ENCODE peak calls at places on chromosome 13, in ten cellular contexts. One of them, this sample, is unnamed.

GRCh38 chr13:72960541-72960940 is 98.3 kb upstream of the KLF5 start:
- DNase-seq in mucosa of descending colon: no peak
- DNase-seq in foreskin fibroblast: no peak
- DNase-seq in HFF-Myc: no peak
- DNase-seq in SK-N-SH: no peak
- DNase-seq in Jurkat, Clone E6-1: no peak
- DNase-seq in CD8-positive, alpha-beta memory T cell: no peak
- DNase-seq in H7: no peak
- DNase-seq in left ventricle myocardium inferior: no peak
- DNase-seq in cardiac fibroblast: no peak
- DNase-seq in this sample: no peak

GRCh38 chr13:34414616-34415015 is 527.5 kb upstream of the NBEA start:
- DNase-seq in cardiac fibroblast: no peak
- DNase-seq in CD8-positive, alpha-beta memory T cell: no peak
- DNase-seq in HFF-Myc: no peak
- DNase-seq in H7: no peak
- DNase-seq in left ventricle myocardium inferior: no peak
- DNase-seq in SK-N-SH: no peak
- DNase-seq in foreskin fibroblast: no peak
- DNase-seq in Jurkat, Clone E6-1: no peak
- DNase-seq in mucosa of descending colon: no peak
- DNase-seq in this sample: no peak

GRCh38 chr13:110280996-110281688 is 25.8 kb downstream of the COL4A1 start:
- DNase-seq in SK-N-SH: no peak
- DNase-seq in CD8-positive, alpha-beta memory T cell: no peak
- DNase-seq in left ventricle myocardium inferior: peak; percentile 62
- DNase-seq in Jurkat, Clone E6-1: no peak
- DNase-seq in foreskin fibroblast: no peak
- DNase-seq in HFF-Myc: no peak
- DNase-seq in mucosa of descending colon: no peak
- DNase-seq in H7: no peak
- DNase-seq in cardiac fibroblast: no peak
- DNase-seq in this sample: no peak

GRCh38 chr13:108895220-108895704 is 265.9 kb downstream of the MYO16 start:
- DNase-seq in H7: no peak
- DNase-seq in Jurkat, Clone E6-1: peak; percentile 25
- DNase-seq in HFF-Myc: no peak
- DNase-seq in mucosa of descending colon: no peak
- DNase-seq in foreskin fibroblast: peak; percentile 69
- DNase-seq in left ventricle myocardium inferior: no peak
- DNase-seq in CD8-positive, alpha-beta memory T cell: no peak
- DNase-seq in cardiac fibroblast: peak; percentile 77
- DNase-seq in SK-N-SH: peak; percentile 38
- DNase-seq in this sample: no peak

GRCh38 chr13:113400621-113401451 is 36.9 kb upstream of the GRTP1 start:
- DNase-seq in SK-N-SH: no peak
- DNase-seq in CD8-positive, alpha-beta memory T cell: no peak
- DNase-seq in cardiac fibroblast: no peak
- DNase-seq in Jurkat, Clone E6-1: no peak
- DNase-seq in mucosa of descending colon: no peak
- DNase-seq in left ventricle myocardium inferior: peak; percentile 80
- DNase-seq in H7: peak; percentile 48
- DNase-seq in foreskin fibroblast: peak; percentile 49
- DNase-seq in HFF-Myc: no peak
- DNase-seq in this sample: no peak

GRCh38 chr13:95185311-95185710 is 115.9 kb downstream of the ABCC4 start:
- DNase-seq in CD8-positive, alpha-beta memory T cell: no peak
- DNase-seq in Jurkat, Clone E6-1: no peak
- DNase-seq in SK-N-SH: no peak
- DNase-seq in cardiac fibroblast: no peak
- DNase-seq in HFF-Myc: no peak
- DNase-seq in H7: no peak
- DNase-seq in foreskin fibroblast: no peak
- DNase-seq in left ventricle myocardium inferior: no peak
- DNase-seq in mucosa of descending colon: no peak
- DNase-seq in this sample: no peak

GRCh38 chr13:98688373-98688772 is 64.1 kb downstream of the SLC15A1 start:
- DNase-seq in SK-N-SH: no peak
- DNase-seq in H7: peak; percentile 38
- DNase-seq in foreskin fibroblast: no peak
- DNase-seq in left ventricle myocardium inferior: no peak
- DNase-seq in mucosa of descending colon: no peak
- DNase-seq in CD8-positive, alpha-beta memory T cell: no peak
- DNase-seq in Jurkat, Clone E6-1: no peak
- DNase-seq in cardiac fibroblast: no peak
- DNase-seq in HFF-Myc: no peak
- DNase-seq in this sample: no peak

GRCh38 chr13:111398715-111399299 is 78.4 kb downstream of the TEX29 start:
- DNase-seq in H7: no peak
- DNase-seq in left ventricle myocardium inferior: no peak
- DNase-seq in HFF-Myc: no peak
- DNase-seq in cardiac fibroblast: no peak
- DNase-seq in Jurkat, Clone E6-1: no peak
- DNase-seq in foreskin fibroblast: peak; percentile 5
- DNase-seq in SK-N-SH: no peak
- DNase-seq in CD8-positive, alpha-beta memory T cell: no peak
- DNase-seq in mucosa of descending colon: no peak
- DNase-seq in this sample: peak; percentile 20

GRCh38 chr13:114025432-114026127 is 51.7 kb upstream of the C13orf46 start:
- DNase-seq in SK-N-SH: peak; percentile 85
- DNase-seq in HFF-Myc: peak; percentile 27
- DNase-seq in cardiac fibroblast: peak; percentile 46
- DNase-seq in left ventricle myocardium inferior: no peak
- DNase-seq in foreskin fibroblast: peak; percentile 85
- DNase-seq in CD8-positive, alpha-beta memory T cell: no peak
- DNase-seq in H7: no peak
- DNase-seq in mucosa of descending colon: no peak
- DNase-seq in Jurkat, Clone E6-1: no peak
- DNase-seq in this sample: no peak

GRCh38 chr13:48511621-48512232 is 21.2 kb downstream of the RCBTB2 start:
- DNase-seq in mucosa of descending colon: no peak
- DNase-seq in SK-N-SH: no peak
- DNase-seq in CD8-positive, alpha-beta memory T cell: no peak
- DNase-seq in H7: no peak
- DNase-seq in left ventricle myocardium inferior: no peak
- DNase-seq in cardiac fibroblast: no peak
- DNase-seq in HFF-Myc: no peak
- DNase-seq in foreskin fibroblast: no peak
- DNase-seq in Jurkat, Clone E6-1: no peak
- DNase-seq in this sample: no peak

GRCh38 chr13:54614729-54615128 is 1586.1 kb downstream of the OLFM4 start:
- DNase-seq in CD8-positive, alpha-beta memory T cell: no peak
- DNase-seq in H7: no peak
- DNase-seq in HFF-Myc: no peak
- DNase-seq in SK-N-SH: no peak
- DNase-seq in cardiac fibroblast: no peak
- DNase-seq in left ventricle myocardium inferior: no peak
- DNase-seq in mucosa of descending colon: no peak
- DNase-seq in Jurkat, Clone E6-1: no peak
- DNase-seq in foreskin fibroblast: no peak
- DNase-seq in this sample: no peak

GRCh38 chr13:113736258-113736731 is 22.7 kb upstream of the TMEM255B start:
- DNase-seq in H7: no peak
- DNase-seq in HFF-Myc: no peak
- DNase-seq in foreskin fibroblast: no peak
- DNase-seq in left ventricle myocardium inferior: no peak
- DNase-seq in cardiac fibroblast: no peak
- DNase-seq in Jurkat, Clone E6-1: no peak
- DNase-seq in SK-N-SH: no peak
- DNase-seq in CD8-positive, alpha-beta memory T cell: no peak
- DNase-seq in mucosa of descending colon: peak; percentile 62
- DNase-seq in this sample: no peak

GRCh38 chr13:108957369-108958012 is 328.1 kb downstream of the MYO16 start:
- DNase-seq in foreskin fibroblast: peak; percentile 91
- DNase-seq in CD8-positive, alpha-beta memory T cell: no peak
- DNase-seq in HFF-Myc: peak; percentile 91
- DNase-seq in left ventricle myocardium inferior: no peak
- DNase-seq in Jurkat, Clone E6-1: no peak
- DNase-seq in H7: peak; percentile 9
- DNase-seq in SK-N-SH: no peak
- DNase-seq in mucosa of descending colon: no peak
- DNase-seq in cardiac fibroblast: peak; percentile 91
- DNase-seq in this sample: no peak

GRCh38 chr13:62626771-62627170 is 1211.1 kb upstream of the PCDH20 start:
- DNase-seq in mucosa of descending colon: no peak
- DNase-seq in cardiac fibroblast: no peak
- DNase-seq in HFF-Myc: no peak
- DNase-seq in SK-N-SH: no peak
- DNase-seq in CD8-positive, alpha-beta memory T cell: no peak
- DNase-seq in foreskin fibroblast: no peak
- DNase-seq in left ventricle myocardium inferior: no peak
- DNase-seq in Jurkat, Clone E6-1: peak; percentile 4
- DNase-seq in H7: peak; percentile 45
- DNase-seq in this sample: no peak

GRCh38 chr13:113506871-113507388 is 16.4 kb upstream of the DCUN1D2 start:
- DNase-seq in cardiac fibroblast: no peak
- DNase-seq in mucosa of descending colon: no peak
- DNase-seq in CD8-positive, alpha-beta memory T cell: no peak
- DNase-seq in SK-N-SH: no peak
- DNase-seq in HFF-Myc: no peak
- DNase-seq in left ventricle myocardium inferior: no peak
- DNase-seq in foreskin fibroblast: no peak
- DNase-seq in H7: no peak
- DNase-seq in Jurkat, Clone E6-1: no peak
- DNase-seq in this sample: no peak

GRCh38 chr13:85383291-85383690 is 415.9 kb downstream of the SLITRK6 start:
- DNase-seq in CD8-positive, alpha-beta memory T cell: no peak
- DNase-seq in mucosa of descending colon: no peak
- DNase-seq in foreskin fibroblast: no peak
- DNase-seq in SK-N-SH: no peak
- DNase-seq in H7: no peak
- DNase-seq in cardiac fibroblast: no peak
- DNase-seq in left ventricle myocardium inferior: no peak
- DNase-seq in HFF-Myc: no peak
- DNase-seq in Jurkat, Clone E6-1: no peak
- DNase-seq in this sample: no peak
- H3K4me3 ChIP-seq in CD8-positive, alpha-beta memory T cell: no peak overlapping the region
- H3K4me3 ChIP-seq in mucosa of descending colon: no peak overlapping the region
- H3K4me3 ChIP-seq in foreskin fibroblast: no peak overlapping the region
- H3K4me3 ChIP-seq in SK-N-SH: no peak overlapping the region
- H3K4me3 ChIP-seq in H7: no peak overlapping the region
- H3K4me3 ChIP-seq in cardiac fibroblast: no peak overlapping the region
- H3K4me3 ChIP-seq in left ventricle myocardium inferior: no peak overlapping the region
- H3K4me3 ChIP-seq in HFF-Myc: no peak overlapping the region
- H3K4me3 ChIP-seq in Jurkat, Clone E6-1: no peak overlapping the region
- H3K4me3 ChIP-seq in this sample: no peak overlapping the region

GRCh38 chr13:46598140-46598819 is 45.3 kb downstream of the LRCH1 start:
- DNase-seq in HFF-Myc: no peak
- DNase-seq in Jurkat, Clone E6-1: no peak
- DNase-seq in H7: no peak
- DNase-seq in SK-N-SH: no peak
- DNase-seq in CD8-positive, alpha-beta memory T cell: no peak
- DNase-seq in cardiac fibroblast: peak; percentile 47
- DNase-seq in left ventricle myocardium inferior: no peak
- DNase-seq in mucosa of descending colon: no peak
- DNase-seq in foreskin fibroblast: no peak
- DNase-seq in this sample: no peak
- H3K4me3 ChIP-seq in HFF-Myc: no peak overlapping the region
- H3K4me3 ChIP-seq in Jurkat, Clone E6-1: no peak overlapping the region
- H3K4me3 ChIP-seq in H7: no peak overlapping the region
- H3K4me3 ChIP-seq in SK-N-SH: no peak overlapping the region
- H3K4me3 ChIP-seq in CD8-positive, alpha-beta memory T cell: no peak overlapping the region
- H3K4me3 ChIP-seq in cardiac fibroblast: no peak overlapping the region
- H3K4me3 ChIP-seq in left ventricle myocardium inferior: peak overlapping the region; percentile 9
- H3K4me3 ChIP-seq in mucosa of descending colon: no peak overlapping the region
- H3K4me3 ChIP-seq in foreskin fibroblast: no peak overlapping the region
- H3K4me3 ChIP-seq in this sample: no peak overlapping the region

GRCh38 chr13:105368781-105369180 is 1166.7 kb downstream of the EFNB2 start:
- DNase-seq in CD8-positive, alpha-beta memory T cell: no peak
- DNase-seq in SK-N-SH: no peak
- DNase-seq in cardiac fibroblast: no peak
- DNase-seq in H7: no peak
- DNase-seq in Jurkat, Clone E6-1: no peak
- DNase-seq in mucosa of descending colon: no peak
- DNase-seq in foreskin fibroblast: no peak
- DNase-seq in HFF-Myc: no peak
- DNase-seq in left ventricle myocardium inferior: no peak
- DNase-seq in this sample: no peak

GRCh38 chr13:105363747-105364177 is 1171.7 kb downstream of the EFNB2 start:
- DNase-seq in Jurkat, Clone E6-1: peak; percentile 12
- DNase-seq in SK-N-SH: peak; percentile 6
- DNase-seq in HFF-Myc: no peak
- DNase-seq in CD8-positive, alpha-beta memory T cell: no peak
- DNase-seq in foreskin fibroblast: peak; percentile 31
- DNase-seq in H7: no peak
- DNase-seq in cardiac fibroblast: no peak
- DNase-seq in mucosa of descending colon: no peak
- DNase-seq in left ventricle myocardium inferior: no peak
- DNase-seq in this sample: no peak

GRCh38 chr13:105370011-105370645 is 1165.3 kb downstream of the EFNB2 start:
- DNase-seq in foreskin fibroblast: no peak
- DNase-seq in SK-N-SH: no peak
- DNase-seq in cardiac fibroblast: peak; percentile 9
- DNase-seq in left ventricle myocardium inferior: no peak
- DNase-seq in H7: no peak
- DNase-seq in HFF-Myc: no peak
- DNase-seq in CD8-positive, alpha-beta memory T cell: no peak
- DNase-seq in Jurkat, Clone E6-1: no peak
- DNase-seq in mucosa of descending colon: no peak
- DNase-seq in this sample: no peak

DNA sequence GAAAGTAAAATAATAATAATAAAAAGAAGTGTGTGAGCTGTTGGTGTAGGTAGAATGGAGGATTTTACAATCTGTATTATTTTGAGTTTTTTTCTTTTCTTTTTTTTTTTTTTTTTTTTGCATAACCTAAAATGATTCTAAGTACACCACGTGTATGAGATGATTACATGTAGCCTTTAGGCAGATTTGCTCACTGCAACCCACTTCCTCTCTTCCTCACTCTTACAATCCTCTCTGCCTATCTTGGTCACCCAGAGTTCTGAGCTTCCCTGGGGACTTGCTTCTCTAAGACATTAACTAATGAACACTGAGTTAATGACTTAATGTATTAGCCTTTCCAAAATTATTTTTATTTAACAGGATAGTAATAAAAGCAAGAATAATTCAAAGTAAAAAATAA is 1169.6 kb downstream of the EFNB2 start:
- DNase-seq in foreskin fibroblast: peak; percentile 27
- DNase-seq in SK-N-SH: no peak
- DNase-seq in left ventricle myocardium inferior: no peak
- DNase-seq in HFF-Myc: no peak
- DNase-seq in cardiac fibroblast: no peak
- DNase-seq in mucosa of descending colon: no peak
- DNase-seq in H7: no peak
- DNase-seq in Jurkat, Clone E6-1: no peak
- DNase-seq in CD8-positive, alpha-beta memory T cell: no peak
- DNase-seq in this sample: no peak
- H3K4me3 ChIP-seq in foreskin fibroblast: no peak overlapping the region
- H3K4me3 ChIP-seq in SK-N-SH: no peak overlapping the region
- H3K4me3 ChIP-seq in left ventricle myocardium inferior: no peak overlapping the region
- H3K4me3 ChIP-seq in HFF-Myc: no peak overlapping the region
- H3K4me3 ChIP-seq in cardiac fibroblast: no peak overlapping the region
- H3K4me3 ChIP-seq in mucosa of descending colon: no peak overlapping the region
- H3K4me3 ChIP-seq in H7: no peak overlapping the region
- H3K4me3 ChIP-seq in Jurkat, Clone E6-1: no peak overlapping the region
- H3K4me3 ChIP-seq in CD8-positive, alpha-beta memory T cell: no peak overlapping the region
- H3K4me3 ChIP-seq in this sample: no peak overlapping the region

DNA sequence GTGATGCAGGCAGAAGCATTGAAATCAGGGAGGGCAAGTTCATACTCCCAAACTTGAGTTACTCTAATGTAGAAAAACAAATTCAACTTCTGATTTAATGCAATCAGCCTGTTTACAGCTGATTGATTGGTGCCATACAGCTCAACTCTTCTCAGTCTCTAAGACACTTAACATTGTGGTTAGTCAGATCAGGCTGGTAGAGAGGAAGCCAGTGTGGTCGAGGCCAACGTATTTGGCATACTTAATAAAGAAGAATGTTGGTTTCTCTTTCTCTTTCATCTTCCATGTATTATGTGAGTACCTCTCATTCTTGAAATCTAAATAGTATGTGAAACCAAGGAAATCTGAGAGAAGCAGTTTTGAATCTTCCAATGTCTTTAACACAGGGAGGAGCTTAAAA is 255.0 kb upstream of the SLITRK1 start:
- DNase-seq in HFF-Myc: no peak
- DNase-seq in cardiac fibroblast: no peak
- DNase-seq in left ventricle myocardium inferior: no peak
- DNase-seq in CD8-positive, alpha-beta memory T cell: peak; percentile 74
- DNase-seq in mucosa of descending colon: no peak
- DNase-seq in SK-N-SH: no peak
- DNase-seq in H7: no peak
- DNase-seq in Jurkat, Clone E6-1: peak; percentile 93
- DNase-seq in foreskin fibroblast: no peak
- DNase-seq in this sample: no peak
- H3K4me3 ChIP-seq in HFF-Myc: no peak overlapping the region
- H3K4me3 ChIP-seq in cardiac fibroblast: no peak overlapping the region
- H3K4me3 ChIP-seq in left ventricle myocardium inferior: no peak overlapping the region
- H3K4me3 ChIP-seq in CD8-positive, alpha-beta memory T cell: peak overlapping the region; percentile 24
- H3K4me3 ChIP-seq in mucosa of descending colon: no peak overlapping the region
- H3K4me3 ChIP-seq in SK-N-SH: no peak overlapping the region
- H3K4me3 ChIP-seq in H7: no peak overlapping the region
- H3K4me3 ChIP-seq in Jurkat, Clone E6-1: peak overlapping the region; percentile 23
- H3K4me3 ChIP-seq in foreskin fibroblast: no peak overlapping the region
- H3K4me3 ChIP-seq in this sample: no peak overlapping the region

This sample was measured in suprapubic skin.